ENCODE peak calls at places on chromosomes 2 and 18, in ten cellular contexts. F is spleen, R is AG04450, G is GM23248, P is SK-N-MC, X is upper lobe of left lung, H is WERI-Rb-1, E is aorta, M is IMR-90, J is A549. Y is an unnamed sample. For H3K9me3, the result is how much of the 10 kb centered on the place peaks cover.

GRCh38 chr2:95539290-95539689 is 52.5 kb upstream of the TRIM43 start:
- DNase-seq in F (no peak), R (no peak), G (peak), P (no peak), X (no peak), H (no peak), E (no peak), M (peak), J (no peak), Y (no peak)

GRCh38 chr2:24489942-24490673 is 946 bp upstream of the NCOA1 start:
- DNase-seq in F (no peak), R (no peak), G (peak), P (no peak), X (no peak), H (peak), E (no peak), M (peak), J (peak), Y (no peak)

GRCh38 chr18:51051105-51051712 is 21.2 kb downstream of the SMAD4 start:
- DNase-seq in F (no peak), R (no peak), G (peak), P (no peak), X (no peak), H (no peak), E (no peak), M (peak), J (peak), Y (peak)

GRCh38 chr2:193349642-193350041 is 1154.9 kb upstream of the TMEFF2 start:
- DNase-seq in F (no peak), R (no peak), G (no peak), P (no peak), X (no peak), H (no peak), E (no peak), M (no peak), J (no peak), Y (no peak)

GRCh38 chr2:240557808-240558207 is at the start of gene ANKMY1:
- DNase-seq in F (peak), R (no peak), G (peak), P (no peak), X (peak), H (peak), E (peak), M (peak), J (no peak), Y (peak)

GRCh38 chr2:167294775-167295140 is 406.5 kb downstream of the XIRP2 start:
- DNase-seq in F (no peak), R (no peak), G (peak), P (no peak), X (no peak), H (no peak), E (no peak), M (peak), J (no peak), Y (no peak)

GRCh38 chr18:61502472-61502871 is 169.2 kb downstream of the CDH20 start:
- DNase-seq in F (no peak), R (peak), G (peak), P (peak), X (no peak), H (peak), E (no peak), M (peak), J (peak), Y (no peak)

GRCh38 chr18:65124633-65125032 is 626.2 kb upstream of the CDH7 start:
- DNase-seq in F (no peak), R (no peak), G (no peak), P (no peak), X (no peak), H (no peak), E (no peak), M (no peak), J (no peak), Y (no peak)

GRCh38 chr2:42764096-42764495 is at the start of gene OXER1:
- DNase-seq in F (peak), R (no peak), G (no peak), P (no peak), X (no peak), H (no peak), E (no peak), M (no peak), J (no peak), Y (no peak)

GRCh38 chr2:202038471-202039277 is 5.0 kb downstream of the FZD7 start:
- DNase-seq in F (no peak), R (no peak), G (peak), P (no peak), X (no peak), H (no peak), E (no peak), M (peak), J (peak), Y (no peak)

GRCh38 chr2:31696068-31696467 is 115.3 kb upstream of the SRD5A2 start:
- DNase-seq in F (no peak), R (no peak), G (no peak), P (no peak), X (no peak), H (no peak), E (no peak), M (no peak), J (peak), Y (no peak)

GRCh38 chr2:31693882-31694281 is 113.1 kb upstream of the SRD5A2 start:
- DNase-seq in F (no peak), R (no peak), G (peak), P (no peak), X (no peak), H (no peak), E (no peak), M (no peak), J (peak), Y (no peak)

DNA sequence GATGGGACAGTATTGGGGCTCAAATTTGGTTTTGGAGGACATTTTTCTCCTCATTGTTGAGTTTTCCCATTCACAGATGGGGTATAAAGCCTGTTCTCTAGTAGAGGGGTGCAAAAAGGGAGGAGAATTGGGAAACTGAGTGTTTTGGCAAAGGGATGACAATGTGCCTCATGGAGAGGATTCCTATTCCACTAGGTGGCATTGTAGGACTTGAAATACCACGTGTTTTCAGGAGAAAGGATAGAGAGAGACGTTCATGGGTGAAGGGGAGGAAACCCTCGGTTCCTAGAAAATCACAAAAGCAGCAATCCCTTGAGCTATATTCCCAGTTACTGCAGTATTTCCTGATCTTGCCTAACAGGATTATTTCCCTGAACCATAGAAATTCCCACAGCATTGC is 113.7 kb upstream of the SRD5A2 start:
- DNase-seq in F (no peak), R (no peak), G (peak), P (no peak), X (no peak), H (no peak), E (no peak), M (peak), J (peak), Y (no peak)
- H3K9me3 ChIP-seq in F (half or more), R (under half), G (under half), P (under half), X (under half), H (under half), E (under half), M (under half), J (under half), Y (under half)

GRCh38 chr2:49080681-49081080 is 73.6 kb downstream of the FSHR start:
- DNase-seq in F (no peak), R (no peak), G (no peak), P (no peak), X (no peak), H (no peak), E (no peak), M (no peak), J (no peak), Y (no peak)
- H3K9me3 ChIP-seq in F (under half), R (under half), G (under half), P (under half), X (under half), H (under half), E (under half), M (under half), J (under half), Y (under half)

DNA sequence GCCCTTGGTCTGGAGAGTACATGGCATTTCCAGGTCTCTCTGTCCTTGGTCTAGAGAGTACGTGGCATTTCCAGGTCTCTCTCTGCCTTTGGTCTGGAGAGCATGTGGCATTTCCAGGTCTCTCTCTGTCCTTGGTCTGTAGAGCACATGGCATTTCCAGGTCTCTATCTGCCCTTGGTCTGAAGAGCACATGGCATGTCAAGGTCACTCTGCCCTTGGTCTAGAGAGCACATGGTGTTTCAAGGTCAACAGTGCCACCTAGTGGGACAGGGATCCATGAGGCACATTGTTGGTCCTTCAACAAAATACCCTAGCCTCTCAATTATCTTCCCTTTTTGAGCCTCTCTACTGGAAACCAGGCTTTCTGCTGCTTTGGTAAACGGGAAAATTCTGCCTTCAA is 250.2 kb downstream of the OTX1 start:
- DNase-seq in F (no peak), R (no peak), G (no peak), P (no peak), X (no peak), H (no peak), E (no peak), M (no peak), J (peak), Y (no peak)
- H3K9me3 ChIP-seq in F (half or more), R (under half), G (under half), P (under half), X (under half), H (under half), E (under half), M (under half), J (under half), Y (under half)

GRCh38 chr18:35306588-35307250 is 16.7 kb upstream of the ZSCAN30 start:
- DNase-seq in F (no peak), R (no peak), G (no peak), P (no peak), X (no peak), H (no peak), E (no peak), M (no peak), J (no peak), Y (no peak)
- H3K9me3 ChIP-seq in F (half or more), R (under half), G (under half), P (under half), X (half or more), H (under half), E (under half), M (half or more), J (half or more), Y (half or more)

GRCh38 chr2:104595576-104595975 is 258.3 kb upstream of the POU3F3 start:
- DNase-seq in F (no peak), R (no peak), G (no peak), P (no peak), X (no peak), H (no peak), E (no peak), M (no peak), J (no peak), Y (no peak)
- H3K9me3 ChIP-seq in F (under half), R (under half), G (under half), P (under half), X (under half), H (under half), E (under half), M (under half), J (under half), Y (under half)

GRCh38 chr2:189940913-189941312 is 121.6 kb downstream of the MSTN start:
- DNase-seq in F (no peak), R (no peak), G (no peak), P (no peak), X (no peak), H (no peak), E (no peak), M (no peak), J (no peak), Y (no peak)

GRCh38 chr2:189937691-189938090 is 124.8 kb downstream of the MSTN start:
- DNase-seq in F (no peak), R (no peak), G (no peak), P (no peak), X (no peak), H (no peak), E (no peak), M (peak), J (no peak), Y (no peak)

GRCh38 chr2:189943009-189943408 is 119.5 kb downstream of the MSTN start:
- DNase-seq in F (no peak), R (no peak), G (no peak), P (no peak), X (no peak), H (no peak), E (no peak), M (no peak), J (no peak), Y (no peak)
- H3K9me3 ChIP-seq in F (under half), R (under half), G (under half), P (under half), X (under half), H (under half), E (under half), M (under half), J (under half), Y (under half)

DNA sequence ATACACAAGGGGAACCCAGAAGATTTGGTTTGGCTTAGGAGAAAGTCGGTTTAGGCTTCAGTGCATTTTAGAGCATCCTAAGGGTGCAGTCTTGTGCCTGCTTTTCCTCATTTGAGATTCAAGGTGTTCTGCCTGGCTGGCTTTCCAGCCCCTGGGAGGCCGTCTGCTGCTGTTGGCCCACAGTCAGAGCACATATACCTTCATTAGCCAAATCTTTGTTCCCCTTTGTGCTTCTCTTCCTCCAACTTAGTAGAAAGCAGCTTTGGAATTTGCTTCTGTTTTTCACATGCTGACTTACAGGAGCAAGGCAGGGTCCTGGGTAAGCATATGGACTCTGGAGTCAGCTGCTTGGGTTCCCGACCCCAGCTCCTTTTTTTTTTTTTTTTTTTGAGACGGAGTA is 477.1 kb upstream of the TCF4 start:
- DNase-seq in F (no peak), R (no peak), G (no peak), P (no peak), X (no peak), H (no peak), E (no peak), M (no peak), J (no peak), Y (no peak)
- H3K9me3 ChIP-seq in F (under half), R (under half), G (under half), P (under half), X (under half), H (under half), E (under half), M (under half), J (under half), Y (under half)

Y was measured in CD4-positive, alpha-beta memory T cell.